ENCODE peak calls at places on chromosomes 6 and 20, in nine cellular contexts. R, K, X, B, I, L, V, N and Q are unnamed samples.

GRCh38 chr6:165245716-165246115 is 63.7 kb downstream of the C6orf118 start:
- DNase-seq in R (peak), K (no peak), X (no peak), B (no peak), I (no peak), L (no peak), V (no peak), N (no peak), Q (no peak)

GRCh38 chr6:117908246-117909107 is 1.4 kb downstream of the SLC35F1 start:
- DNase-seq in R (no peak), K (no peak), X (no peak), B (no peak), I (no peak), L (no peak), V (no peak), N (no peak), Q (no peak)

GRCh38 chr6:111657146-111657545 is 51.5 kb upstream of the TRAF3IP2 start:
- DNase-seq in R (peak), K (no peak), X (no peak), B (no peak), I (no peak), L (no peak), V (no peak), N (no peak), Q (no peak)

GRCh38 chr6:170489836-170490235 is 63.3 kb downstream of the PSMB1 start:
- DNase-seq in R (no peak), K (no peak), X (no peak), B (no peak), I (no peak), L (no peak), V (no peak), N (no peak), Q (no peak)

GRCh38 chr6:11492444-11493300 is 44.9 kb upstream of the TMEM170B start:
- DNase-seq in R (no peak), K (no peak), X (no peak), B (no peak), I (no peak), L (no peak), V (no peak), N (no peak), Q (no peak)

GRCh38 chr6:159594750-159595117 is 98.3 kb downstream of the SOD2 start:
- DNase-seq in R (peak), K (no peak), X (no peak), B (no peak), I (no peak), L (no peak), V (no peak), N (no peak), Q (no peak)

GRCh38 chr6:78810698-78811097 is 56.7 kb upstream of the IRAK1BP1 start:
- DNase-seq in R (peak), K (no peak), X (no peak), B (no peak), I (no peak), L (no peak), V (no peak), N (no peak), Q (no peak)

GRCh38 chr6:46772038-46772437 is 21.2 kb upstream of the MEP1A start:
- DNase-seq in R (no peak), K (no peak), X (no peak), B (no peak), I (no peak), L (no peak), V (no peak), N (no peak), Q (no peak)

GRCh38 chr6:37547564-37548061 is 47.9 kb upstream of the CCDC167 start:
- DNase-seq in R (peak), K (peak), X (no peak), B (no peak), I (no peak), L (no peak), V (no peak), N (peak), Q (peak)

GRCh38 chr6:71727632-71728294 is 158.6 kb upstream of the RIMS1 start:
- DNase-seq in R (no peak), K (no peak), X (no peak), B (no peak), I (no peak), L (no peak), V (no peak), N (no peak), Q (no peak)

GRCh38 chr6:3913077-3913957 is 64.1 kb downstream of the FAM50B start:
- DNase-seq in R (peak), K (no peak), X (no peak), B (no peak), I (peak), L (no peak), V (no peak), N (peak), Q (peak)

GRCh38 chr6:141326426-141326825 is 806.3 kb upstream of the GJE1 start:
- DNase-seq in R (peak), K (no peak), X (no peak), B (no peak), I (no peak), L (no peak), V (no peak), N (no peak), Q (no peak)

GRCh38 chr6:35166160-35166919 is 25.2 kb upstream of the TCP11 start:
- DNase-seq in R (peak), K (no peak), X (no peak), B (no peak), I (no peak), L (no peak), V (no peak), N (no peak), Q (no peak)

GRCh38 chr20:51470907-51471411 is 71.6 kb downstream of the NFATC2 start:
- DNase-seq in R (no peak), K (no peak), X (no peak), B (no peak), I (peak), L (no peak), V (no peak), N (no peak), Q (no peak)

GRCh38 chr20:44573501-44573869 is 8.9 kb upstream of the PKIG start:
- DNase-seq in R (no peak), K (no peak), X (no peak), B (no peak), I (no peak), L (no peak), V (no peak), N (no peak), Q (no peak)

GRCh38 chr20:4649941-4650681 is 71.6 kb upstream of the PRND start:
- DNase-seq in R (no peak), K (no peak), X (no peak), B (no peak), I (no peak), L (no peak), V (no peak), N (no peak), Q (no peak)

GRCh38 chr6:13395272-13396237 is 67.2 kb upstream of the TBC1D7 start:
- DNase-seq in R (peak), K (peak), X (no peak), B (peak), I (peak), L (peak), V (peak), N (peak), Q (peak)

GRCh38 chr6:6466967-6467761 is 121.4 kb upstream of the LY86 start:
- DNase-seq in R (peak), K (no peak), X (no peak), B (no peak), I (no peak), L (no peak), V (no peak), N (no peak), Q (no peak)

GRCh38 chr20:53331151-53331973 is 262.3 kb downstream of the ZNF217 start:
- DNase-seq in R (no peak), K (no peak), X (no peak), B (no peak), I (no peak), L (no peak), V (no peak), N (peak), Q (no peak)

GRCh38 chr6:56450882-56451739 is 191.6 kb downstream of the DST start:
- DNase-seq in R (no peak), K (no peak), X (no peak), B (no peak), I (peak), L (no peak), V (no peak), N (peak), Q (no peak)

GRCh38 chr6:7773322-7773721 is 47.4 kb downstream of the BMP6 start:
- DNase-seq in R (no peak), K (no peak), X (no peak), B (no peak), I (no peak), L (no peak), V (no peak), N (no peak), Q (no peak)

GRCh38 chr20:22312744-22313346 is 271.5 kb downstream of the FOXA2 start:
- DNase-seq in R (peak), K (peak), X (no peak), B (no peak), I (no peak), L (peak), V (no peak), N (peak), Q (no peak)

GRCh38 chr20:38357653-38358207 is 11.4 kb downstream of the LBP start:
- DNase-seq in R (peak), K (no peak), X (no peak), B (peak), I (no peak), L (no peak), V (no peak), N (no peak), Q (no peak)

GRCh38 chr6:81636930-81637568 is 115.4 kb downstream of the TENT5A start:
- DNase-seq in R (no peak), K (no peak), X (no peak), B (no peak), I (no peak), L (no peak), V (no peak), N (no peak), Q (no peak)

GRCh38 chr20:33437141-33437911 is 6.2 kb downstream of the SNTA1 start:
- DNase-seq in R (no peak), K (no peak), X (no peak), B (no peak), I (peak), L (no peak), V (no peak), N (no peak), Q (no peak)

GRCh38 chr6:87139236-87139635 is 16.1 kb upstream of the ZNF292 start:
- DNase-seq in R (peak), K (peak), X (peak), B (peak), I (no peak), L (peak), V (no peak), N (no peak), Q (peak)

GRCh38 chr20:64065062-64065972 is 2.3 kb downstream of the TCEA2 start:
- DNase-seq in R (no peak), K (no peak), X (no peak), B (no peak), I (no peak), L (no peak), V (no peak), N (no peak), Q (no peak)

GRCh38 chr6:12012231-12012565 is at the start of gene HIVEP1:
- DNase-seq in R (no peak), K (peak), X (no peak), B (no peak), I (peak), L (peak), V (peak), N (peak), Q (no peak)

GRCh38 chr6:109182590-109182989 is 87.3 kb downstream of the CEP57L1 start:
- DNase-seq in R (no peak), K (no peak), X (no peak), B (no peak), I (no peak), L (no peak), V (no peak), N (no peak), Q (no peak)

GRCh38 chr6:110140650-110141049 is 38.8 kb downstream of the WASF1 start:
- DNase-seq in R (peak), K (no peak), X (no peak), B (no peak), I (no peak), L (no peak), V (no peak), N (no peak), Q (no peak)

GRCh38 chr20:32158943-32159660 is 48.4 kb downstream of the PLAGL2 start:
- DNase-seq in R (no peak), K (no peak), X (no peak), B (no peak), I (no peak), L (no peak), V (no peak), N (peak), Q (no peak)

GRCh38 chr6:1771324-1771723 is 161.6 kb downstream of the FOXC1 start:
- DNase-seq in R (peak), K (peak), X (no peak), B (no peak), I (no peak), L (no peak), V (no peak), N (no peak), Q (no peak)

GRCh38 chr6:41713650-41714291 is 21.6 kb downstream of the TFEB start:
- DNase-seq in R (peak), K (no peak), X (no peak), B (no peak), I (no peak), L (peak), V (no peak), N (peak), Q (no peak)

GRCh38 chr20:20820780-20821495 is 108.5 kb upstream of the RALGAPA2 start:
- DNase-seq in R (no peak), K (no peak), X (no peak), B (no peak), I (no peak), L (no peak), V (no peak), N (no peak), Q (no peak)

GRCh38 chr6:7085911-7086310 is 21.9 kb upstream of the RREB1 start:
- DNase-seq in R (peak), K (peak), X (no peak), B (no peak), I (peak), L (no peak), V (peak), N (peak), Q (peak)

GRCh38 chr6:22471369-22471690 is 98.0 kb upstream of the HDGFL1 start:
- DNase-seq in R (no peak), K (no peak), X (no peak), B (no peak), I (no peak), L (no peak), V (no peak), N (no peak), Q (no peak)

GRCh38 chr6:43089467-43089866 is 13.4 kb downstream of the PTK7 start:
- DNase-seq in R (no peak), K (no peak), X (no peak), B (no peak), I (no peak), L (no peak), V (no peak), N (no peak), Q (no peak)

GRCh38 chr6:75130784-75131183 is 75.1 kb downstream of the COL12A1 start:
- DNase-seq in R (peak), K (no peak), X (no peak), B (no peak), I (no peak), L (no peak), V (no peak), N (no peak), Q (no peak)

GRCh38 chr20:39849664-39850063 is 839.4 kb downstream of the MAFB start:
- DNase-seq in R (peak), K (no peak), X (no peak), B (no peak), I (peak), L (no peak), V (peak), N (peak), Q (peak)